ENCODE peak calls at places on chromosomes 1 and 21, in five cellular contexts. N is K562, V is SK-N-SH, C is GM12878, O is H1. A is an unnamed sample.

GRCh38 chr1:173867141-173867752 is 542 bp downstream of the GAS5 start:
- DNase-seq in N (no peak), V (no peak), C (no peak), O (no peak), A (no peak)

GRCh38 chr1:18819986-18820790 is 39.3 kb downstream of the TAS1R2 start:
- DNase-seq in N (no peak), V (no peak), C (no peak), O (no peak), A (no peak)

GRCh38 chr1:181206979-181207790 is 118.7 kb downstream of the IER5 start:
- DNase-seq in N (no peak), V (no peak), C (no peak), O (no peak), A (no peak)

GRCh38 chr1:50700226-50701020 is 259.6 kb downstream of the FAF1 start:
- DNase-seq in N (no peak), V (no peak), C (no peak), O (peak), A (no peak)

GRCh38 chr1:226628624-226629155 is 80.1 kb downstream of the STUM start:
- DNase-seq in N (no peak), V (no peak), C (no peak), O (no peak), A (no peak)

GRCh38 chr21:43619856-43620255 is 39.4 kb downstream of the HSF2BP start:
- DNase-seq in N (no peak), V (no peak), C (no peak), O (no peak), A (no peak)

GRCh38 chr1:229109320-229109761 is 161.6 kb upstream of the RAB4A start:
- DNase-seq in N (no peak), V (no peak), C (no peak), O (no peak), A (no peak)

GRCh38 chr1:178870944-178871343 is at the start of gene ANGPTL1:
- DNase-seq in N (no peak), V (no peak), C (no peak), O (no peak), A (peak)

GRCh38 chr1:228646717-228647522 is 88.4 kb upstream of the RHOU start:
- DNase-seq in N (no peak), V (peak), C (no peak), O (peak), A (peak)

GRCh38 chr1:25527946-25528595 is 15.3 kb upstream of the LDLRAP1 start:
- DNase-seq in N (no peak), V (no peak), C (no peak), O (no peak), A (no peak)

GRCh38 chr1:207519505-207520399 is 23.8 kb downstream of the CR1 start:
- DNase-seq in N (peak), V (no peak), C (no peak), O (no peak), A (no peak)

GRCh38 chr1:39574646-39575045 is 1.9 kb downstream of the PABPC4 start:
- DNase-seq in N (no peak), V (no peak), C (no peak), O (no peak), A (peak)

GRCh38 chr1:46530311-46530710 is 21.1 kb downstream of the KNCN start:
- DNase-seq in N (no peak), V (no peak), C (no peak), O (no peak), A (no peak)

DNA sequence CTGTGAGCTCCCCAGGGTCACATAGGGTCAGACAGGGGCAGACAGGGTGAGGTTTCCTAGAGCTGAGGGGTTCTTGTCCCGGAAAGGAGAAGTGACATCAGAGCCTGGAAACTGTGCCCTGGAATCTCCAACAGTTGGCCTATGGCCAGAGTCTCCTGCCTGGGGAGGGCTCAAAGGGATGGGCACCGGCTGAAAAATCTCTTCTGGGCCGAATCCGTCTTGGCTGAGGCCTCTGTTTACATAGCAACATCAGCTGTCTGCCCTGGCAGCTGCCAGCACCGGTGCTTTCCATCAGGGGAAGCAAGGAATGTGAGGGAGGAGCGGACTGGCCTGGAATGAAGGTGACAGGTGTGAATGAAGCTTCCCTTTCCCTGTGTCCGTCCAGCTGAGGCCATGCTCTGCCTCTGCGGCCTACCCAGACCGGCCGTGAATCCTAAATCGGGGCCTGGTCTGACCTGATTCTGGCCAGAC is 30.7 kb downstream of the VASH2 start:
- DNase-seq in N (no peak), V (no peak), C (no peak), O (peak), A (no peak)
- TF ChIP-seq CHD2 in N (no peak), V (no peak), C (no peak), O (no peak), A (no peak)

GRCh38 chr1:13930151-13930550 is 230.2 kb downstream of the PRDM2 start:
- DNase-seq in N (peak), V (peak), C (no peak), O (peak), A (peak)
- TF ChIP-seq GABPA in N (no peak), V (no peak), C (no peak), O (no peak), A (no peak)

DNA sequence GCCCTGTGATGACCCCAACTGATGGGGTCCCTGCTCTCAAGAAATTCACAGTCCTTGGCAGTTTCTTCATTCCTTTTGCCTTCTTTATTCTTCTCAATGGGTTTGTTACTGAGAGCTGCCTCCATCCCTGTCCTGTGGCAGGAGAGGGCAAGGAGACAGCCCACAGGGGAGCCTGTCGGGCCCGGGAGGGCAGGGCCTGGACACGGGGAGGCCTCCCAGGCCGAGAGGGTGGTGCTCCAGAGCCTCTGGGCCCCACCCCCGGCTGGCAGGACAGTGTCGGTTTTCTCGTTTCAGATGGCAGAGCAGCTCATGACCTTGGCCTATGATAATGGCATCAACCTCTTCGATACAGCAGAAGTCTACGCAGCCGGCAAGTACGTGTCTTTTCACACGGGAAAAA is 36.2 kb downstream of the KCNAB2 start:
- DNase-seq in N (no peak), V (no peak), C (no peak), O (no peak), A (no peak)
- TF ChIP-seq CHD2 in N (no peak), V (no peak), C (no peak), O (no peak), A (no peak)

DNA sequence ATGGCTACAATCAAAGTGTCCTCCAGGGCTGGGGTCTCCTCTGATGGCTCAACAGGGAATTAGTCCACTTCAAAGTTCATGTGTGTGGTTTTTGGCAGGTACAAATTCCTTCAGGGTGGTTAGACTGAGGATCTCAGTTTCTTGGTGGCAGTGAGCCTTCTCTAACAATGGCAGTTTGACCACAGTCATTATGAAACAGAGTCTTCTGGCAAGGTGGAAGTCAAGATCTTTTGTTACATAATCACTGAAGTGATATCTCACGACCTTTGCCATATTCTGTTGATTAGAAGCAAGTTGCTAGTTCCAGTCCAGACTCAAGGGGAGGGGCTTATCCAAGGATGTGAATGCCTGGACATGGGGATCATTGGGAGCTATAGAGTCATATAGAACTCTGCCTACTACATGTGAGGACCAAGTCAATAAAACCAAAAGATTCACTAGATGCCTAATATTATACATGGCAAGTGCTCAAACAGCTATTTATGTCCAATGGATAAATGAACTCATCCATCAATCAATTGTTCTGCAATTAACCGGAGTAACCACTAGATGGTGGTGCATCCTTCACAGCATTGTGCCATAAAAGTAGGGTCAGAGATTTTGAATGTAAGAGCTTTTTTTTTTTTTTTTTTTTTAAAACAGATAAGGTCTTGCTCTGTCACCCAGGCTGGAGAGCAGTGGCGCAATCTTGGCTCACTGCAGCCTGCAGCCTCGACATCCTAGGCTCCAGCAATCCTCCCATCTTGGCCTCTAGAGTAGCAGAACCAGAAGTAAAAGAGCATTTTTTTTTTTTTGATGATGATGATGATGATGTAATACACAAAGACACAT is 131.9 kb downstream of the CRB1 start:
- DNase-seq in N (peak), V (peak), C (peak), O (no peak), A (peak)
- TF ChIP-seq GABPA in N (no peak), V (no peak), C (no peak), O (no peak), A (no peak)

GRCh38 chr1:201156819-201157218 is 2.5 kb upstream of the TMEM9 start:
- DNase-seq in N (no peak), V (no peak), C (no peak), O (no peak), A (no peak)

GRCh38 chr1:201155354-201155753 is 1.1 kb upstream of the TMEM9 start:
- DNase-seq in N (no peak), V (no peak), C (no peak), O (no peak), A (no peak)

GRCh38 chr1:201154389-201155165 is at the start of gene TMEM9:
- DNase-seq in N (peak), V (peak), C (peak), O (peak), A (peak)

GRCh38 chr1:201156346-201156745 is 2.1 kb upstream of the TMEM9 start:
- DNase-seq in N (no peak), V (no peak), C (no peak), O (no peak), A (no peak)

DNA sequence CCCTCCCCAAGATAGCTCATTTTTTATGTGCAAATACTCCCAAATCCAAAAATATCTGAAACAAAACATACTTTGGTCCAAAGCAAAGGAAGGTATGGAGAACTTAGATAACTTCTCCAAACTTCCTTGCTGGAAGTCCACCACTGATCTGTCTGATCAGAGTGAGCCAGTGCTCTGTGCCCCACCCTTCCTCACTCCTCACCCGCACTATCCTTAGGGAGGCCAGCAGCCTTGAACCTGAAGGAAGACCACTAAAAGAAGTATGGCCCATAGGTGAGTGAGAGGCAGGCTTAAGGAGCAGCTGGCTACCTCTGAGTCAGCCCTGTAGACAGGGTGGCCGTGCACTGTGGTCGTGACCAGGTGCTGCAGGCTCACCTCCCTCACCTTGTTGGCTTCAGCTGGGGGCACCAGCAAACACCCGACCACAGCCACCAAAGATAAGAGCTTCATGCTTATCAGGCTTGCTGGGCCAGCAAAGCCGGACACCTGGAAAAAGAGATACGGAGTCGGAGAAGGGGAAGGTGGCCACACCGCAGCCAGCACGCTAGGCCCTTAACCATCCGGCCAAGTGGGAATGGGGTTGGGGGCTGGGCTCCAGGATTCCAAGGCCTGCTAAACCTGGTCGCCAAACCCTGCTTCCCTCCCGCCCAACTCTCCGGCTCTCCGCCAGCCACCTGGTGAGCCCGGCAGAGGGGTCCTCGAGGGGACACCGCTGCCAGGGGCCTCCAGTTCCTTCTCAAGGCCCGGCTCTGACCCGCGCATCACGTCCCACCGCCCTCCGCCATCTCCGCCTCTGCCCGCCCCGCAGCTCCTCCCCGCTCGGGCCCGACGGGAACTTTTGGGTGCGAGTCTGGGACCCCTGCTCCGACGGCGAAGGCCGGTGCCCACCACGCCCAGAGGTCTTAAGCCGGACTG is 543 bp downstream of the TMEM9 start:
- DNase-seq in N (peak), V (no peak), C (no peak), O (no peak), A (no peak)
- TF ChIP-seq CHD2 in N (peak), V (no peak), C (no peak), O (no peak), A (no peak)

DNA sequence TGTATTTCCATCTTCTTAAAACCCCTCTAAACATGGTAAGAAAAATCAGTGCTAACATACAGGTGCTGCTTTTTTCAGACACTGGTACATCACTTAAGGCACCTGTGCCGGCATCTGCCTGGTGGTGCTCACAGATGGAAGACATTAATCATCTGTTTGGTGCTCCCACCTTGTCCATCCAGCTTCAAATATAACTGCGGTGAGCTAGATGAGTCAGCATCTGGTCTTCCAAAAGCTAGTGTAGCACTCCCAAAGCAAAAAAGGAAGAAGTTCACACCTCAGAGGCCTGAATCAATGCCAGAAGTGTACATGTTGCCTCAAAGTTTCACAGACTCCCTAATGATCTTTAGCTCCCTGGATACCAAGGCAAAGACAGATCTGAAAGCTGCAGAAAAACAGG is 44.4 kb downstream of the TM2D1 start:
- DNase-seq in N (no peak), V (no peak), C (no peak), O (no peak), A (no peak)
- TF ChIP-seq GABPA in N (no peak), V (no peak), C (no peak), O (no peak), A (no peak)

GRCh38 chr1:107804746-107805145 is 160.2 kb downstream of the VAV3 start:
- DNase-seq in N (no peak), V (no peak), C (no peak), O (no peak), A (no peak)

GRCh38 chr1:107810552-107810951 is 154.4 kb downstream of the VAV3 start:
- DNase-seq in N (no peak), V (no peak), C (no peak), O (no peak), A (no peak)

GRCh38 chr1:107806902-107807301 is 158.1 kb downstream of the VAV3 start:
- DNase-seq in N (no peak), V (no peak), C (no peak), O (no peak), A (no peak)

GRCh38 chr1:107804134-107804533 is 160.8 kb downstream of the VAV3 start:
- DNase-seq in N (no peak), V (no peak), C (no peak), O (no peak), A (no peak)

DNA sequence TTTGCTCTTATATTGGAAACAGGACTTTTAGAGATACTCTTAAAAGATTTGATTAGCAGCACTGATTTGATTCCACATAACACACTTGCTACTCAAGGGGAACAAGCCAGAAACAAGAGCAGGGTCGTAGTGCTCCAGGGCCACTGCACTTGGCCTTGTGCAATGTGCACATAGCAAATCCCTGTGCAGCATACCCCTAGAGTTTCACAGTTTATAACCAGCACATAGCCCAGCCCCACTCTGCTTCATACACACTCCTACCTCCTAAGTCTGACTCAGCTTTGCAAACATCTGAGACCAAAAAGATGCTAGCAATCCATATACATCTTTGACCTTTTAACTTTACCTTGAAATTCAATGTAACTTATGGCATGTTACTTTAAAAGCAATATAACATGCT is 157.6 kb downstream of the VAV3 start:
- DNase-seq in N (no peak), V (no peak), C (no peak), O (no peak), A (no peak)
- TF ChIP-seq CHD2 in N (no peak), V (no peak), C (no peak), O (no peak), A (no peak)

A was measured in HepG2.